ENCODE peak calls at places on chromosomes 13 and 19, in four cellular contexts. W is T follicular helper cell, A is AG04449, I is hypothalamus. L is an unnamed sample.

GRCh38 chr13:25252770-25253169 is 34.5 kb downstream of the MTMR6 start:
- DNase-seq in W (no peak), A (no peak), I (no peak), L (no peak)

GRCh38 chr13:59680429-59681024 is 483.2 kb downstream of the DIAPH3 start:
- DNase-seq in W (no peak), A (no peak), I (no peak), L (no peak)

GRCh38 chr13:48624858-48625257 is 28.9 kb upstream of the CYSLTR2 start:
- DNase-seq in W (no peak), A (no peak), I (no peak), L (no peak)

GRCh38 chr19:2550431-2551171 is 74.7 kb downstream of the GADD45B start:
- DNase-seq in W (no peak), A (no peak), I (peak; percentile 52), L (no peak)

GRCh38 chr19:18541992-18542935 is 1.1 kb downstream of the FKBP8 start:
- DNase-seq in W (no peak), A (no peak), I (no peak), L (no peak)

GRCh38 chr13:111271186-111271698 is 49.2 kb upstream of the TEX29 start:
- DNase-seq in W (no peak), A (no peak), I (no peak), L (no peak)

GRCh38 chr13:105971720-105972119 is 563.7 kb downstream of the EFNB2 start:
- DNase-seq in W (no peak), A (no peak), I (no peak), L (no peak)

GRCh38 chr13:106133025-106133424 is 402.4 kb downstream of the EFNB2 start:
- DNase-seq in W (no peak), A (peak; percentile 92), I (no peak), L (no peak)

GRCh38 chr13:90943961-90944360 is 403.5 kb upstream of the MIR17HG start:
- DNase-seq in W (no peak), A (no peak), I (no peak), L (no peak)

GRCh38 chr19:2168619-2169424 is 5.1 kb downstream of the DOT1L start:
- DNase-seq in W (no peak), A (peak; percentile 78), I (peak; percentile 98), L (peak; percentile 93)

GRCh38 chr13:74675185-74675584 is 541.0 kb upstream of the KLF12 start:
- DNase-seq in W (no peak), A (no peak), I (no peak), L (no peak)

GRCh38 chr19:1172353-1173159 is 1.5 kb downstream of the SBNO2 start:
- DNase-seq in W (no peak), A (no peak), I (peak; percentile 55), L (peak; percentile 84)

GRCh38 chr13:72290962-72291681 is 424.1 kb upstream of the DACH1 start:
- DNase-seq in W (no peak), A (peak; percentile 16), I (no peak), L (no peak)

GRCh38 chr19:6056801-6057650 is 53.3 kb downstream of the RFX2 start:
- DNase-seq in W (no peak), A (peak; percentile 53), I (peak; percentile 78), L (peak; percentile 66)

GRCh38 chr13:59790626-59791025 is 373.1 kb downstream of the DIAPH3 start:
- DNase-seq in W (no peak), A (no peak), I (no peak), L (no peak)

GRCh38 chr13:79621902-79622301 is 140.9 kb downstream of the NDFIP2 start:
- DNase-seq in W (no peak), A (no peak), I (no peak), L (no peak)

GRCh38 chr19:13505761-13506549 is at the start of gene CACNA1A:
- DNase-seq in W (no peak), A (no peak), I (no peak), L (no peak)

GRCh38 chr19:44557933-44558332 is 28.5 kb upstream of the CEACAM20 start:
- DNase-seq in W (no peak), A (no peak), I (no peak), L (no peak)

GRCh38 chr13:69324109-69324886 is 783.3 kb upstream of the ATXN8OS start:
- DNase-seq in W (no peak), A (no peak), I (no peak), L (no peak)

GRCh38 chr19:12611361-12611699 is 610 bp downstream of the ZNF791 start:
- DNase-seq in W (no peak), A (no peak), I (peak; percentile 32), L (peak; percentile 73)

GRCh38 chr19:54254195-54254906 is 2.7 kb downstream of the LILRB5 start:
- DNase-seq in W (no peak), A (no peak), I (no peak), L (no peak)

GRCh38 chr13:91817250-91817649 is 418.8 kb downstream of the GPC5 start:
- DNase-seq in W (no peak), A (no peak), I (no peak), L (no peak)

GRCh38 chr19:50490991-50491472 is 14.4 kb upstream of the GARIN5A start:
- DNase-seq in W (no peak), A (no peak), I (no peak), L (no peak)

GRCh38 chr13:46622918-46623256 is 69.9 kb downstream of the LRCH1 start:
- DNase-seq in W (no peak), A (peak; percentile 60), I (no peak), L (peak; percentile 18)

GRCh38 chr19:57803594-57804325 is 11.0 kb downstream of the ZNF552 start:
- DNase-seq in W (no peak), A (peak; percentile 77), I (no peak), L (no peak)

GRCh38 chr13:112453207-112453829 is 77.2 kb downstream of the SPACA7 start:
- DNase-seq in W (no peak), A (no peak), I (no peak), L (no peak)

GRCh38 chr19:55687281-55688172 is 12.5 kb downstream of the EPN1 start:
- DNase-seq in W (no peak), A (no peak), I (no peak), L (no peak)

GRCh38 chr19:13122275-13122878 is 4.3 kb downstream of the NACC1 start:
- DNase-seq in W (no peak), A (no peak), I (no peak), L (no peak)

GRCh38 chr19:4984448-4984990 is 15.6 kb downstream of the KDM4B start:
- DNase-seq in W (no peak), A (no peak), I (no peak), L (no peak)

GRCh38 chr19:20247016-20247683 is 80.1 kb downstream of the ZNF486 start:
- DNase-seq in W (peak; percentile 16), A (no peak), I (peak; percentile 17), L (peak; percentile 19)

GRCh38 chr19:46080561-46080960 is 39.8 kb upstream of the IGFL4 start:
- DNase-seq in W (no peak), A (peak; percentile 77), I (no peak), L (no peak)

GRCh38 chr19:10454267-10454666 is 33.9 kb downstream of the PDE4A start:
- DNase-seq in W (no peak), A (no peak), I (peak; percentile 25), L (no peak)

GRCh38 chr13:25958983-25959382 is 92.8 kb downstream of the SHISA2 start:
- DNase-seq in W (no peak), A (no peak), I (no peak), L (no peak)

GRCh38 chr13:52371736-52372247 is 34.2 kb downstream of the THSD1 start:
- DNase-seq in W (no peak), A (no peak), I (no peak), L (no peak)

GRCh38 chr19:56972291-56972914 is 131.9 kb upstream of the PEG3 start:
- DNase-seq in W (no peak), A (no peak), I (no peak), L (no peak)

GRCh38 chr19:6212403-6213265 is 67.1 kb downstream of the MLLT1 start:
- DNase-seq in W (no peak), A (no peak), I (no peak), L (no peak)

GRCh38 chr19:4524808-4525562 is 6.7 kb upstream of the PLIN4 start:
- DNase-seq in W (peak; percentile 58), A (no peak), I (no peak), L (no peak)

L was measured in prostate gland.